ENCODE peak calls at places on chromosomes 2 and 18, in six cellular contexts. C is IMR-90, T is H9, K is neuronal stem cell, F is mesenchymal stem cell, P is H1. D is an unnamed sample.

GRCh38 chr2:144703852-144704324 is 184.0 kb upstream of the ZEB2 start:
- DNase-seq in F (peak), T (no peak), K (no peak), C (peak), P (no peak), D (peak)

GRCh38 chr2:121650554-121650930 is 1.3 kb upstream of the CLASP1 start:
- DNase-seq in T (peak), F (peak), C (peak), K (peak), P (no peak), D (no peak)

GRCh38 chr2:226467633-226468032 is 332.0 kb downstream of the IRS1 start:
- DNase-seq in F (no peak), C (no peak), K (no peak), T (no peak), P (no peak), D (no peak)

GRCh38 chr2:16617282-16618266 is 48.1 kb downstream of the CYRIA start:
- DNase-seq in K (peak), T (peak), P (peak), C (peak), F (peak), D (peak)

GRCh38 chr2:74779587-74780135 is 54.3 kb upstream of the HK2 start:
- DNase-seq in C (no peak), P (no peak), F (no peak), T (no peak), K (no peak), D (no peak)

GRCh38 chr18:32086866-32087265 is 4.8 kb upstream of the RNF138 start:
- DNase-seq in T (no peak), K (no peak), P (no peak), F (no peak), C (peak), D (peak)

GRCh38 chr2:172858473-172858745 is 122.8 kb downstream of the RAPGEF4 start:
- DNase-seq in F (no peak), P (no peak), K (no peak), C (peak), T (no peak), D (no peak)

GRCh38 chr2:30683240-30683956 is 123.8 kb downstream of the CAPN13 start:
- DNase-seq in C (no peak), T (no peak), K (no peak), F (no peak), P (peak), D (no peak)

GRCh38 chr18:79512461-79513380 is 117.0 kb downstream of the NFATC1 start:
- DNase-seq in T (peak), K (no peak), C (no peak), F (no peak), P (peak), D (no peak)

GRCh38 chr18:5478261-5478660 is 65.5 kb downstream of the EPB41L3 start:
- DNase-seq in C (no peak), K (no peak), P (no peak), T (no peak), F (no peak), D (no peak)

GRCh38 chr2:142286618-142287017 is 155.8 kb upstream of the LRP1B start:
- DNase-seq in F (no peak), P (peak), K (peak), C (no peak), T (peak), D (no peak)

DNA sequence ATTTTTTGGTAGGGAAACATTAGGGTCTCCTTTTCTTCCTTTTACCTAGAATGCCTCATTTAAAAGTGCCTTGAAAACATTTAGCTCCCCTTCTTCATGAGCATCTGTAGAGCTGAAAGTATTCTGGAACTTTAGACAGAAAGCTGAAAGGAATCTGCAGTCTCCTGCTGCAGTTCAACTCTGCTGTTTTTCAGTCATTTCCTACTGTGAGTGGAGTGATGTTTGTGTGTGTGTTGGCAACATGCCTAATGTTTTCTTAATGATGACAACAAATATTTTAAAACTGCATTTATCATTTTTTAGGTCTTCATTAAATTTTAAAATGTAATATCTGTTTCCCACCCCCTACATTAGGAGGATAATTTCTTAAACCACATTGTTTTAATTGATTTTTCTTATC is 66.6 kb downstream of the TWSG1 start:
- DNase-seq in T (no peak), C (no peak), F (no peak), P (no peak), K (no peak), D (no peak)
- H3K27ac ChIP-seq in T (no peak), C (no peak), F (no peak), P (no peak), K (no peak), D (no peak)

GRCh38 chr2:105376010-105376409 is 22.8 kb downstream of the FHL2 start:
- DNase-seq in P (no peak), C (no peak), K (no peak), F (no peak), T (no peak), D (peak)

GRCh38 chr2:105371810-105372209 is 27.0 kb downstream of the FHL2 start:
- DNase-seq in K (no peak), C (no peak), F (no peak), P (no peak), T (no peak), D (no peak)

GRCh38 chr2:105373344-105373781 is 25.5 kb downstream of the FHL2 start:
- DNase-seq in K (no peak), C (peak), P (no peak), T (no peak), F (no peak), D (no peak)

GRCh38 chr2:105375001-105375561 is 23.8 kb downstream of the FHL2 start:
- DNase-seq in P (no peak), T (no peak), K (no peak), C (peak), F (peak), D (peak)

GRCh38 chr2:105373895-105374401 is 24.9 kb downstream of the FHL2 start:
- DNase-seq in T (no peak), C (no peak), F (no peak), K (no peak), P (no peak), D (no peak)
- H2AFZ ChIP-seq in T (no peak), C (no peak), F (no peak), K (no peak), P (no peak), D (no peak)

GRCh38 chr2:236691799-236692167 is 122.2 kb downstream of the ACKR3 start:
- DNase-seq in F (peak), P (no peak), C (no peak), T (no peak), K (no peak), D (no peak)
- H2BK5ac ChIP-seq in F (no peak), P (no peak), C (no peak), T (no peak), K (no peak), D (peak)

DNA sequence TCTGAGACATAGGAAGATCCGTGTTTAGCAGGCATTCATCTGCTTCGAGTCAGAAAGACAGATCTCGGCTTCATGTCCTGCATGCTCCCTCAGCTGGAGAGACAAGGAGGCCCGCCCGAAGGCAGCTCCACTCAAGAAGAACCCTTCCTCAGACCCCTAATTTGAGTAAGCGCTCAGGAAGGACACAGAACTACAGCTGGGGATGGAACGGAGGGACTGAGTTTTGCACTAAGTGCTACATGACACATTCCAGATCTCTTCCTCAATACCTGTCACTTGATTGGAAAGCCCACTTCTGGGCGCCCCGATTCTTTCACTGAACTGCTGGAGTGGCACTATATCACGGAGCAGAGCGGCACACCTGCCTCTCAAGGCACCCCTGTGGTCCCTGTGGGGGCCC is 185.6 kb upstream of the PXDN start:
- DNase-seq in P (no peak), T (no peak), K (no peak), F (no peak), C (no peak), D (no peak)
- H3K27ac ChIP-seq in P (no peak), T (no peak), K (no peak), F (no peak), C (no peak), D (no peak)

DNA sequence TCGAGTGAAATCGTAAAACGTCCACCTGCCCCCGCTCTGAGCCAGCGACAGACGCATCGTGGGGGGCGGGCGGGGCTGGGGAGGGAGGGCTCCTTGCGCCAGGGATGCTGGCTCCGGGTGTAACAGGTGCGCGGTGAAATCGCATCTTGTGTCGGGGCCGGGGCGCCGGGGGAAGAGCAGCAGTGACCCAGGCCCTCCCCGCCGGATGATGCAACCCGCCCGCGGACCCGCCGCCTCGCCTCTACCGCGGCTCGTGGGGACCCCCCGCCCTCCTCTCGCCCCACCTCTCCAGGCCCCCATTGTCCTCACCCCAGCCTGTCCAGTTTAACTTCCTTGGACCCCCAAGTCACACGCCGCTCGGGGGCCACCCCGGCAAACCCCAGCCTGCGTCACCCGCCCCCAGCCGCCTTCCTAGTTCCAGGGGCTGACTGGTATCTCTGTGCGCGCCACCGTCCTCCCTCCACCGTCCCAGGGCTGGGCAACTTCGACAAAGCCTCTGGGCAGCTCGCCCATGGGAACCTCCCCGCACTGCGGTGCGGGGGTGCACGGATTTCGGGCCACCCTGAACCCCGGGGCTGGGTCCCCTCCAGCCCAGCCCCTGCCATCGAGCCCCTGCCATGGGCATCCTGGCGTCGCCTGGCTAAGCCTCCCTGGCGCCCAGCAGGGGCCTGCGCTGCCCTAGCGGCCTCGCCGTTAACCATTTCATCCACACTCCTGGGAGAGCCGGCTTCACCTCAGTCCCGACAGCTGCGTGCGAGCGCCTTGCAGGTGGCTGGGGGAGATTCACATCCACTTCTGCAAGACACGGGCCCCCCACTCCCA is 799 bp upstream of the KIF1A start:
- DNase-seq in F (no peak), C (no peak), P (peak), T (peak), K (peak), D (no peak)
- H2AFZ ChIP-seq in F (no peak), C (no peak), P (no peak), T (no peak), K (peak), D (no peak)

DNA sequence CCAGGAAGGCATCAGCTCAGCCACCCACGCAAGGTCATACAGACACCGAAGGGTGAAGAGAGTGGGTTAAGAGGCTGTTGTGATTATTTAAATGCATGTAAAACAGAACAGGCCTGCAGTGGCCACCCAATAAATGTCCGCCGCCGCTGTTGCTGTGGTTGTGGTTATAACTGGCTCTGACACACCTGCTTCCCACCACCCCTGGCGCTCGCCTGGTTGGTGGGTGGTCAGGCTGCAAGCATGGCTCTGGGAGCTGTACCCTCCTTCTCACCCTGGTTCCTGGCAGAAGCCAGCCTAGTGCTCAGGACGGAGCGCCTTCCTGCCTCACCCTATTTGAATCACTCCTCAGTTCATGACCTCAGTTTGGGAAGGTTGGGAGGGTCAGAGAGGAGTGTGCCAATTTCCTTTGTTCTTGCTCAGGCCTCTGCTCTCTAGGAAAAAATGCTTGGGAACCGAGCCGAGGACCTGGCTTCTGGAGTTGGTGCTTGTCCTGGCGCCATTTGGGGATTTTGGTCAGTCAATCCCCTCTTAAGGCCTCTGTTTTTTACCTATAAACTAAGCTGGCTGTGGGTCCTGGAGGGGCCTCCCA is 5.3 kb upstream of the CRYBA2 start:
- DNase-seq in C (no peak), K (no peak), P (no peak), T (no peak), F (no peak), D (no peak)
- H2BK5ac ChIP-seq in C (no peak), K (no peak), P (peak), T (no peak), F (no peak), D (no peak)

GRCh38 chr2:235765181-235765820 is 271.5 kb downstream of the AGAP1 start:
- DNase-seq in T (no peak), C (peak), P (no peak), K (no peak), F (peak), D (peak)
- H3K27ac ChIP-seq in T (no peak), C (no peak), P (no peak), K (no peak), F (peak), D (no peak)

D was measured in trophoblast cell.